ENCODE peak calls at places on chromosome 10, in eight cellular contexts. O, C, L, D, F, M, J and G are unnamed samples.

GRCh38 chr10:66836057-66836456 is 89.8 kb upstream of the LRRTM3 start:
- DNase-seq in O (no peak), C (no peak), L (no peak), D (peak), F (no peak), M (peak), J (peak), G (no peak)

GRCh38 chr10:13788701-13789447 is 202.1 kb downstream of the PRPF18 start:
- DNase-seq in O (peak), C (no peak), L (no peak), D (no peak), F (peak), M (peak), J (no peak), G (no peak)

GRCh38 chr10:124728830-124729661 is 15.1 kb downstream of the FAM53B start:
- DNase-seq in O (peak), C (no peak), L (no peak), D (no peak), F (no peak), M (no peak), J (no peak), G (no peak)

GRCh38 chr10:70317943-70318318 is 34.1 kb upstream of the NPFFR1 start:
- DNase-seq in O (no peak), C (no peak), L (no peak), D (no peak), F (no peak), M (no peak), J (no peak), G (no peak)

GRCh38 chr10:122861724-122862161 is 16.1 kb upstream of the CUZD1 start:
- DNase-seq in O (no peak), C (no peak), L (no peak), D (no peak), F (no peak), M (peak), J (no peak), G (no peak)

GRCh38 chr10:124911124-124912051 is 30.5 kb upstream of the ZRANB1 start:
- DNase-seq in O (no peak), C (no peak), L (no peak), D (peak), F (no peak), M (peak), J (no peak), G (no peak)

GRCh38 chr10:124641282-124642075 is 102.7 kb downstream of the FAM53B start:
- DNase-seq in O (peak), C (peak), L (no peak), D (peak), F (peak), M (peak), J (peak), G (peak)

GRCh38 chr10:1210667-1211066 is 154.5 kb downstream of the WDR37 start:
- DNase-seq in O (peak), C (no peak), L (no peak), D (no peak), F (no peak), M (no peak), J (no peak), G (no peak)

GRCh38 chr10:79411546-79412495 is 33.6 kb downstream of the ZCCHC24 start:
- DNase-seq in O (no peak), C (no peak), L (no peak), D (no peak), F (no peak), M (no peak), J (no peak), G (no peak)

GRCh38 chr10:101069441-101069840 is 7.7 kb downstream of the KAZALD1 start:
- DNase-seq in O (no peak), C (no peak), L (no peak), D (no peak), F (no peak), M (no peak), J (no peak), G (no peak)

GRCh38 chr10:47303105-47303504 is 3.1 kb downstream of the GDF10 start:
- DNase-seq in O (no peak), C (no peak), L (no peak), D (no peak), F (no peak), M (no peak), J (no peak), G (no peak)

GRCh38 chr10:118584181-118584954 is 11.1 kb downstream of the PRLHR start:
- DNase-seq in O (no peak), C (no peak), L (no peak), D (peak), F (no peak), M (peak), J (peak), G (no peak)

GRCh38 chr10:34766256-34766580 is 48.9 kb downstream of the PARD3 start:
- DNase-seq in O (no peak), C (no peak), L (no peak), D (no peak), F (no peak), M (peak), J (peak), G (no peak)

GRCh38 chr10:78365711-78366110 is 332.0 kb downstream of the RPS24 start:
- DNase-seq in O (no peak), C (no peak), L (no peak), D (no peak), F (no peak), M (no peak), J (no peak), G (no peak)

GRCh38 chr10:7432884-7433726 is 22.3 kb upstream of the SFMBT2 start:
- DNase-seq in O (no peak), C (no peak), L (no peak), D (no peak), F (no peak), M (peak), J (peak), G (no peak)

GRCh38 chr10:8071666-8072065 is 17.2 kb downstream of the GATA3 start:
- DNase-seq in O (no peak), C (no peak), L (no peak), D (no peak), F (no peak), M (no peak), J (no peak), G (no peak)

GRCh38 chr10:87626422-87626892 is 33.2 kb upstream of the PAPSS2 start:
- DNase-seq in O (no peak), C (no peak), L (no peak), D (no peak), F (no peak), M (no peak), J (no peak), G (no peak)

GRCh38 chr10:58512470-58513188 is at the start of gene BICC1:
- DNase-seq in O (peak), C (peak), L (peak), D (no peak), F (no peak), M (peak), J (peak), G (peak)

GRCh38 chr10:7563368-7563767 is 103.4 kb downstream of the ITIH5 start:
- DNase-seq in O (peak), C (no peak), L (peak), D (no peak), F (no peak), M (peak), J (no peak), G (no peak)

GRCh38 chr10:114852197-114852596 is 30.6 kb downstream of the FHIP2A start:
- DNase-seq in O (no peak), C (no peak), L (no peak), D (no peak), F (no peak), M (no peak), J (no peak), G (no peak)

GRCh38 chr10:86139066-86139657 is 227.4 kb downstream of the GRID1 start:
- DNase-seq in O (no peak), C (no peak), L (no peak), D (no peak), F (peak), M (no peak), J (peak), G (peak)

GRCh38 chr10:99888623-99889022 is 106.2 kb downstream of the ABCC2 start:
- DNase-seq in O (no peak), C (no peak), L (no peak), D (peak), F (no peak), M (peak), J (no peak), G (no peak)

GRCh38 chr10:25707541-25707940 is 226.5 kb upstream of the MYO3A start:
- DNase-seq in O (no peak), C (no peak), L (no peak), D (no peak), F (no peak), M (no peak), J (no peak), G (no peak)

GRCh38 chr10:18377898-18378297 is 237.7 kb downstream of the CACNB2 start:
- DNase-seq in O (no peak), C (no peak), L (no peak), D (no peak), F (no peak), M (no peak), J (no peak), G (no peak)

GRCh38 chr10:60710041-60710440 is 68.2 kb upstream of the CDK1 start:
- DNase-seq in O (no peak), C (no peak), L (no peak), D (no peak), F (no peak), M (no peak), J (no peak), G (no peak)

GRCh38 chr10:77825965-77826364 is 100.6 kb downstream of the DLG5 start:
- DNase-seq in O (no peak), C (no peak), L (no peak), D (no peak), F (no peak), M (no peak), J (no peak), G (no peak)

GRCh38 chr10:88565072-88565471 is 18.0 kb downstream of the RNLS start:
- DNase-seq in O (no peak), C (peak), L (no peak), D (no peak), F (peak), M (peak), J (peak), G (peak)

GRCh38 chr10:104274762-104275721 is 6.1 kb downstream of the GSTO2 start:
- DNase-seq in O (peak), C (peak), L (peak), D (no peak), F (peak), M (peak), J (peak), G (peak)

GRCh38 chr10:50540069-50540825 is 83.5 kb downstream of the SGMS1 start:
- DNase-seq in O (no peak), C (no peak), L (no peak), D (no peak), F (peak), M (peak), J (no peak), G (peak)

GRCh38 chr10:46518028-46518725 is 38.3 kb downstream of the GPRIN2 start:
- DNase-seq in O (peak), C (no peak), L (peak), D (no peak), F (no peak), M (no peak), J (no peak), G (no peak)

GRCh38 chr10:133279961-133280283 is 3.3 kb upstream of the ADAM8 start:
- DNase-seq in O (no peak), C (no peak), L (no peak), D (no peak), F (no peak), M (no peak), J (no peak), G (no peak)

GRCh38 chr10:66405566-66405965 is 520.3 kb upstream of the LRRTM3 start:
- DNase-seq in O (no peak), C (no peak), L (no peak), D (no peak), F (no peak), M (no peak), J (no peak), G (no peak)

GRCh38 chr10:127034224-127034623 is 129.0 kb downstream of the DOCK1 start:
- DNase-seq in O (no peak), C (no peak), L (peak), D (no peak), F (no peak), M (no peak), J (no peak), G (no peak)

GRCh38 chr10:132135398-132135872 is 51.3 kb upstream of the DPYSL4 start:
- DNase-seq in O (no peak), C (no peak), L (no peak), D (no peak), F (no peak), M (no peak), J (no peak), G (no peak)

GRCh38 chr10:63375859-63376258 is 89.9 kb downstream of the JMJD1C start:
- DNase-seq in O (no peak), C (no peak), L (no peak), D (no peak), F (no peak), M (peak), J (no peak), G (no peak)

GRCh38 chr10:35722636-35723420 is 80.7 kb upstream of the FZD8 start:
- DNase-seq in O (no peak), C (no peak), L (no peak), D (no peak), F (no peak), M (no peak), J (no peak), G (no peak)

GRCh38 chr10:22105270-22105669 is 101.7 kb upstream of the DNAJC1 start:
- DNase-seq in O (no peak), C (no peak), L (no peak), D (no peak), F (no peak), M (no peak), J (no peak), G (no peak)

DNA sequence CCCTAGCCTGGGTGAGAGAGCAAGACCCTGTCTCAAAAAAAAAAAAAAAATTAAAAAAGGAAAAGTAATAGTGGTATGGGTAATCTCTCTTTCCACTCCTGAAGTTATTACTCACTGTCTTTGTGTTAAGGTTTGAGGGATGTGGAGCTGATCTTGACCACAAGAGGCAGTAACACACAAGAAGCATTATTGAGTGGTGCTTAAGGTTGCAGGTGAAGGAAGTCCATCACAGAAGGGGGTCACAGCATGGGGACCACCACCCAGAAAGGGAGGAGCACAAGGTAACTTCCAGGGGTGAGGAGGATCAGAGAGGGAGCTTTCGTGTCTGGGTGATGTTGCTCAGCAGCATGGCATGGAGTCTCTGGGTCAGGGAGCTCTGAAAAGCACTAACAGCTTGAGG is 100.2 kb upstream of the DNAJC1 start:
- DNase-seq in O (no peak), C (peak), L (no peak), D (no peak), F (peak), M (peak), J (peak), G (peak)
- TF ChIP-seq CTCF in O (no peak), C (peak), L (no peak), D (peak), F (peak), M (peak), J (peak), G (no peak)

GRCh38 chr10:75904499-75905283 is 473.3 kb downstream of the LRMDA start:
- DNase-seq in O (no peak), C (no peak), L (no peak), D (no peak), F (no peak), M (no peak), J (no peak), G (no peak)

GRCh38 chr10:75911426-75911825 is 480.0 kb downstream of the LRMDA start:
- DNase-seq in O (no peak), C (no peak), L (no peak), D (no peak), F (no peak), M (no peak), J (no peak), G (no peak)

DNA sequence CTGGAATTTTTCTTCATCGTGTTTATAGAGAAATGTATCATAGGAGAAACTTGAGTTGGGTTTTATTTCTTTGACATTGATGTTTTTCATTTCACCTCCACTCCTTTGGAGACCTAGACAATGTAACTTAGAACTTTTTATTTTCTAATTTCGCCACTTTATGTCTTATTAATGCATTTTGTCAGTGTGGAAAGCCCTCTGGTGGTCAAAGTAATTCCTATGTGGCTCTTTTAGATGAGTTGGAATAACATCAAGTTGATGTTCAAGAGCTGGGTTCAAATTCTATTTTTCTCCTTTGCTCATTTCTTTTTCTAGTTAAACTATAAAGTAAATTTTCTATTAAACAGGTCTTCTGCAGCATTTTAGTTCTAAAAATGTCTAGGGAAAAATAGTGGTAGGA is 478.6 kb downstream of the LRMDA start:
- DNase-seq in O (no peak), C (no peak), L (no peak), D (peak), F (peak), M (peak), J (peak), G (no peak)
- TF ChIP-seq CTCF in O (peak), C (no peak), L (peak), D (peak), F (peak), M (peak), J (peak), G (no peak)

GRCh38 chr10:72337039-72337629 is 17.6 kb downstream of the DNAJB12 start:
- DNase-seq in O (peak), C (peak), L (peak), D (no peak), F (peak), M (peak), J (peak), G (no peak)
- TF ChIP-seq CTCF in O (peak), C (peak), L (peak), D (peak), F (peak), M (peak), J (peak), G (peak)

GRCh38 chr10:95392250-95392584 is 101.4 kb upstream of the PDLIM1 start:
- DNase-seq in O (no peak), C (no peak), L (no peak), D (no peak), F (no peak), M (no peak), J (no peak), G (no peak)
- TF ChIP-seq CTCF in O (no peak), C (no peak), L (no peak), D (no peak), F (no peak), M (no peak), J (no peak), G (no peak)

GRCh38 chr10:15083674-15084501 is 4.7 kb downstream of the ACBD7 start:
- DNase-seq in O (no peak), C (no peak), L (no peak), D (no peak), F (no peak), M (no peak), J (no peak), G (no peak)
- TF ChIP-seq CTCF in O (no peak), C (no peak), L (no peak), D (peak), F (no peak), M (peak), J (no peak), G (no peak)

GRCh38 chr10:81116990-81117389 is 579.3 kb downstream of the SH2D4B start:
- DNase-seq in O (no peak), C (no peak), L (no peak), D (no peak), F (no peak), M (no peak), J (no peak), G (no peak)
- TF ChIP-seq CTCF in O (no peak), C (peak), L (no peak), D (no peak), F (no peak), M (no peak), J (no peak), G (no peak)